ENCODE peak calls at places on chromosome 10, in six cellular contexts. Q is stimulated activated naive B cell treated with anti-CD40 and anti-IgM and Interleukin-4, amounts not matched to agents 10 μg/mL and 1 μg/mL and 100 μg/mL, for 72 hours; W is NCI-H1436; A is skeletal muscle cell; G is thyroid gland; T is AG04450. P is an unnamed sample.

GRCh38 chr10:61140765-61141392 is 196.9 kb upstream of the RHOBTB1 start:
- DNase-seq in Q (no peak), W (peak), A (no peak), G (peak), T (peak), P (no peak)

GRCh38 chr10:21260060-21260792 is 265.3 kb downstream of the SKIDA1 start:
- DNase-seq in Q (no peak), W (no peak), A (no peak), G (peak), T (no peak), P (no peak)

GRCh38 chr10:110648743-110649651 is 4.9 kb downstream of the RBM20 start:
- DNase-seq in Q (no peak), W (no peak), A (no peak), G (no peak), T (no peak), P (no peak)

GRCh38 chr10:124125305-124126116 is 32.1 kb upstream of the CHST15 start:
- DNase-seq in Q (no peak), W (peak), A (no peak), G (peak), T (no peak), P (no peak)

GRCh38 chr10:37762287-37762686 is 95.1 kb downstream of the ZNF248 start:
- DNase-seq in Q (no peak), W (no peak), A (no peak), G (no peak), T (no peak), P (no peak)

GRCh38 chr10:102003541-102003940 is 52.4 kb downstream of the ARMH3 start:
- DNase-seq in Q (no peak), W (no peak), A (no peak), G (no peak), T (no peak), P (no peak)

GRCh38 chr10:131072651-131073468 is 238.7 kb downstream of the TCERG1L start:
- DNase-seq in Q (no peak), W (no peak), A (no peak), G (no peak), T (no peak), P (no peak)

GRCh38 chr10:69242844-69243212 is 22.7 kb downstream of the HKDC1 start:
- DNase-seq in Q (no peak), W (peak), A (no peak), G (no peak), T (no peak), P (no peak)

GRCh38 chr10:16491933-16492332 is 29.7 kb downstream of the C1QL3 start:
- DNase-seq in Q (no peak), W (peak), A (no peak), G (no peak), T (no peak), P (no peak)

GRCh38 chr10:21927601-21928000 is 75.9 kb downstream of the DNAJC1 start:
- DNase-seq in Q (no peak), W (no peak), A (peak), G (no peak), T (peak), P (no peak)

P was measured in mesothelial cell of epicardium.